ENCODE peak calls at places on chromosomes 16 and 17, in six cellular contexts. U is heart left ventricle, G is ovary, E is IMR-90, L is fibroblast of lung, S is GM23248. B is an unnamed sample. For H3K27me3 and H3K4me1, the result is how much of the 10 kb centered on the place peaks cover.

GRCh38 chr17:37743875-37744632 is 805 bp downstream of the HNF1B start:
- DNase-seq in U (no peak), G (no peak), E (no peak), L (no peak), S (no peak), B (peak)

GRCh38 chr16:47058295-47059086 is 85.0 kb upstream of the DNAJA2 start:
- DNase-seq in U (no peak), G (no peak), E (no peak), L (no peak), S (no peak), B (peak)

GRCh38 chr17:77494664-77495435 is 354.1 kb downstream of the SEC14L1 start:
- DNase-seq in U (peak), G (peak), E (peak), L (peak), S (peak), B (peak)

GRCh38 chr17:19333132-19333440 is 29.4 kb downstream of the B9D1 start:
- DNase-seq in U (no peak), G (no peak), E (no peak), L (no peak), S (no peak), B (peak)

GRCh38 chr16:89657442-89658220 is at the start of the genes CHMP1A and SPATA33:
- DNase-seq in U (peak), G (peak), E (peak), L (peak), S (peak), B (peak)

GRCh38 chr16:57610611-57611010 is 17.8 kb upstream of the ADGRG1 start:
- DNase-seq in U (peak), G (no peak), E (no peak), L (no peak), S (no peak), B (peak)

GRCh38 chr16:593406-593805 is 3.5 kb downstream of the RAB40C start:
- DNase-seq in U (no peak), G (no peak), E (no peak), L (no peak), S (no peak), B (no peak)

GRCh38 chr16:85586360-85587145 is 26.6 kb upstream of the GSE1 start:
- DNase-seq in U (no peak), G (no peak), E (peak), L (peak), S (peak), B (no peak)

GRCh38 chr17:13027246-13027645 is 9.4 kb upstream of the ELAC2 start:
- DNase-seq in U (no peak), G (no peak), E (peak), L (peak), S (peak), B (no peak)

GRCh38 chr17:76738468-76738850 is 540 bp downstream of the MFSD11 start:
- DNase-seq in U (no peak), G (no peak), E (no peak), L (no peak), S (peak), B (no peak)

GRCh38 chr17:68289473-68289872 is 1.5 kb downstream of the SLC16A6 start:
- DNase-seq in U (no peak), G (no peak), E (no peak), L (no peak), S (peak), B (no peak)

GRCh38 chr16:49700222-49700927 is 155.5 kb downstream of the ZNF423 start:
- DNase-seq in U (peak), G (peak), E (no peak), L (peak), S (peak), B (no peak)

GRCh38 chr17:32266389-32267269 is 997 bp downstream of the RHBDL3 start:
- DNase-seq in U (no peak), G (peak), E (no peak), L (no peak), S (peak), B (no peak)

GRCh38 chr17:78125138-78125913 is 3.2 kb downstream of the TMC6 start:
- DNase-seq in U (no peak), G (no peak), E (no peak), L (no peak), S (no peak), B (no peak)

GRCh38 chr17:9284884-9285283 is 263.6 kb downstream of the NTN1 start:
- DNase-seq in U (peak), G (no peak), E (no peak), L (peak), S (peak), B (no peak)

GRCh38 chr16:65377131-65377649 is 255.3 kb upstream of the CDH11 start:
- DNase-seq in U (no peak), G (no peak), E (no peak), L (peak), S (peak), B (no peak)

GRCh38 chr16:83701494-83701893 is 106.3 kb upstream of the HSBP1 start:
- DNase-seq in U (peak), G (no peak), E (peak), L (peak), S (peak), B (peak)

GRCh38 chr16:55510185-55510805 is 1.4 kb downstream of the LPCAT2 start:
- DNase-seq in U (no peak), G (no peak), E (no peak), L (no peak), S (no peak), B (no peak)

GRCh38 chr17:5975651-5976050 is 94.5 kb upstream of the WSCD1 start:
- DNase-seq in U (no peak), G (no peak), E (no peak), L (no peak), S (no peak), B (no peak)

GRCh38 chr17:48062273-48062672 is 14.1 kb downstream of the NFE2L1 start:
- DNase-seq in U (no peak), G (no peak), E (no peak), L (no peak), S (no peak), B (no peak)

GRCh38 chr16:9260665-9261064 is 169.2 kb downstream of the HAPSTR1 start:
- DNase-seq in U (peak), G (no peak), E (no peak), L (no peak), S (no peak), B (no peak)

GRCh38 chr17:38861399-38861843 is 7.9 kb upstream of the RPL23 start:
- DNase-seq in U (no peak), G (peak), E (no peak), L (no peak), S (no peak), B (no peak)

GRCh38 chr17:38667099-38667786 is 7.5 kb downstream of the EPOP start:
- DNase-seq in U (peak), G (peak), E (peak), L (peak), S (peak), B (peak)

GRCh38 chr16:23072769-23073549 is 76.3 kb downstream of the USP31 start:
- DNase-seq in U (no peak), G (no peak), E (peak), L (peak), S (peak), B (no peak)

GRCh38 chr16:31354394-31355291 is at the start of gene ITGAX:
- DNase-seq in U (peak), G (no peak), E (peak), L (peak), S (peak), B (peak)

GRCh38 chr17:48352630-48353029 is 77.4 kb downstream of the SKAP1 start:
- DNase-seq in U (no peak), G (no peak), E (peak), L (peak), S (peak), B (no peak)

GRCh38 chr16:57801098-57801855 is 1.0 kb downstream of the KIFC3 start:
- DNase-seq in U (no peak), G (no peak), E (peak), L (peak), S (peak), B (no peak)

GRCh38 chr16:61074324-61074723 is 961.9 kb downstream of the CDH8 start:
- DNase-seq in U (no peak), G (no peak), E (no peak), L (no peak), S (no peak), B (no peak)

GRCh38 chr17:77727216-77727615 is 231.3 kb upstream of the TNRC6C start:
- DNase-seq in U (no peak), G (no peak), E (no peak), L (no peak), S (no peak), B (no peak)

GRCh38 chr17:40314557-40314953 is 5.6 kb downstream of the RARA start:
- DNase-seq in U (peak), G (peak), E (peak), L (peak), S (peak), B (peak)

GRCh38 chr16:89174877-89175276 is 3.3 kb downstream of the CDH15 start:
- DNase-seq in U (no peak), G (no peak), E (no peak), L (peak), S (no peak), B (no peak)

GRCh38 chr17:68346448-68346847 is 55.2 kb downstream of the ARSG start:
- DNase-seq in U (peak), G (no peak), E (no peak), L (no peak), S (no peak), B (peak)

GRCh38 chr17:44565866-44566443 is 8.7 kb downstream of the FZD2 start:
- DNase-seq in U (no peak), G (no peak), E (no peak), L (no peak), S (no peak), B (no peak)

GRCh38 chr17:37834168-37834567 is 89.3 kb upstream of the HNF1B start:
- DNase-seq in U (no peak), G (no peak), E (no peak), L (no peak), S (no peak), B (no peak)

GRCh38 chr16:48525201-48526057 is 84.6 kb downstream of the N4BP1 start:
- DNase-seq in U (no peak), G (no peak), E (no peak), L (no peak), S (no peak), B (peak)
- H3K27me3 ChIP-seq in U (under half), G (under half), E (under half), L (under half), S (under half), B (under half)

GRCh38 chr16:27242398-27242797 is 26.2 kb downstream of the NSMCE1 start:
- DNase-seq in U (no peak), G (no peak), E (no peak), L (no peak), S (no peak), B (no peak)

GRCh38 chr16:27242868-27243590 is 25.5 kb downstream of the NSMCE1 start:
- DNase-seq in U (no peak), G (peak), E (peak), L (peak), S (peak), B (peak)

GRCh38 chr16:27244363-27244755 is 24.2 kb downstream of the NSMCE1 start:
- DNase-seq in U (no peak), G (no peak), E (no peak), L (no peak), S (no peak), B (peak)

GRCh38 chr16:27245276-27246231 is 23.0 kb downstream of the NSMCE1 start:
- DNase-seq in U (no peak), G (peak), E (peak), L (peak), S (peak), B (peak)

GRCh38 chr16:27243725-27244362 is 24.7 kb downstream of the NSMCE1 start:
- DNase-seq in U (no peak), G (no peak), E (no peak), L (no peak), S (no peak), B (peak)
- H3K4me1 ChIP-seq in U (under half), G (under half), E (under half), L (under half), S (half or more), B (under half)

GRCh38 chr16:10942352-10943297 is at the start of gene DEXI:
- DNase-seq in U (peak), G (peak), E (peak), L (peak), S (peak), B (peak)
- H3K27ac ChIP-seq in U (peak), G (peak), E (peak), L (peak), S (peak), B (peak)

GRCh38 chr16:77922355-77922754 is 100.0 kb upstream of the CLEC3A start:
- DNase-seq in U (no peak), G (no peak), E (no peak), L (no peak), S (no peak), B (no peak)
- H3K27me3 ChIP-seq in U (under half), G (under half), E (under half), L (under half), S (under half), B (under half)

DNA sequence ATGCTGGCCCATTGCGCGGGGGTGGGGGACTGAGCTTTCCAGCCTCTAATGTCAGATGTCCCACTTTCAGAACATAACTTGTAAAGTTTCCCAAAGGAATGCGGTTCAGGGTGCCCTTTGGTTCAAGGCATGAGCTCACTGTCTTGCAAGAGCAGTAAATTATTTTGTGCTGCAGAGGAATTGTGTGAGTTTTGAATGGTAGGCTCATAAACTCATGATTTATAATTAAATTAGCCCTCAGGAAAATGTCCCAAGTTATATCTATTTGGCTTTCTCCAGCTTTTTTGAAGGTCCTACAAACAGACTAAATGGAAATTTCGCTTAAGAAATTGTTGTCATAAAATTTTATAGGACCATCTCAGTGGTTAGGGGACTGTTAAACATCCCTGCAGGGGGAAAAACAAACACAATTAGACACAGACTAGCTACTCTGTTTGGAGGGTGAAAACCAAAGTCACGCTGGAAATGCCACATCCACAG is 321.8 kb downstream of the HS3ST3B1 start:
- DNase-seq in U (no peak), G (no peak), E (no peak), L (no peak), S (no peak), B (no peak)
- H3K4me1 ChIP-seq in U (under half), G (under half), E (under half), L (under half), S (under half), B (under half)

GRCh38 chr16:67943619-67944503 is at the start of gene LCAT:
- DNase-seq in U (peak), G (peak), E (no peak), L (peak), S (no peak), B (no peak)
- H3K27ac ChIP-seq in U (peak), G (peak), E (no peak), L (peak), S (no peak), B (peak)

GRCh38 chr16:24075302-24075701 is 180.8 kb upstream of the CACNG3 start:
- DNase-seq in U (no peak), G (no peak), E (no peak), L (no peak), S (no peak), B (no peak)
- H3K27me3 ChIP-seq in U (under half), G (under half), E (under half), L (under half), S (under half), B (under half)

B was measured in upper lobe of right lung.